ENCODE peak calls at places on chromosomes 5 and 9, in nine cellular contexts. M is WTC11, C is WERI-Rb-1, I is GM03348, H is NCI-H345, N is ELF-1, S is hypothalamus, F is hepatocyte, E is EH. O is an unnamed sample.

GRCh38 chr9:127589955-127590370 is 22.1 kb upstream of the STXBP1 start:
- DNase-seq in M (peak; percentile 74), C (peak; percentile 80), I (peak; percentile 78), H (peak; percentile 69), N (peak; percentile 64), S (peak; percentile 26), F (peak; percentile 88), E (peak; percentile 82), O (peak; percentile 40)

GRCh38 chr9:111759762-111760639 is 34.7 kb downstream of the SHOC1 start:
- DNase-seq in M (peak; percentile 17), C (peak; percentile 65), I (peak; percentile 75), H (peak; percentile 62), N (peak; percentile 36), S (no peak), F (peak; percentile 78), E (peak; percentile 85), O (peak; percentile 56)

GRCh38 chr9:93589688-93590087 is 13.3 kb downstream of the PHF2 start:
- DNase-seq in M (no peak), C (no peak), I (peak; percentile 68), H (no peak), N (no peak), S (no peak), F (peak; percentile 37), E (peak; percentile 67), O (no peak)

GRCh38 chr9:79104951-79105350 is 466.8 kb upstream of the TLE4 start:
- DNase-seq in M (no peak), C (peak; percentile 16), I (no peak), H (no peak), N (no peak), S (no peak), F (no peak), E (no peak), O (no peak)

GRCh38 chr9:109349431-109349846 is 28.6 kb upstream of the EPB41L4B start:
- DNase-seq in M (no peak), C (no peak), I (peak; percentile 83), H (no peak), N (no peak), S (no peak), F (peak; percentile 53), E (peak; percentile 95), O (peak; percentile 16)

GRCh38 chr9:93119953-93120845 is 13.9 kb downstream of the NINJ1 start:
- DNase-seq in M (peak; percentile 42), C (no peak), I (peak; percentile 74), H (no peak), N (no peak), S (no peak), F (peak; percentile 85), E (peak; percentile 95), O (no peak)

GRCh38 chr9:121779381-121780117 is 128.1 kb downstream of the DAB2IP start:
- DNase-seq in M (no peak), C (no peak), I (no peak), H (no peak), N (no peak), S (no peak), F (no peak), E (no peak), O (no peak)

GRCh38 chr9:96126321-96126881 is 175.6 kb downstream of the HSD17B3 start:
- DNase-seq in M (peak; percentile 28), C (no peak), I (no peak), H (no peak), N (no peak), S (no peak), F (peak; percentile 67), E (no peak), O (no peak)

GRCh38 chr5:38540348-38540747 is 16.1 kb downstream of the LIFR start:
- DNase-seq in M (no peak), C (peak; percentile 47), I (no peak), H (peak; percentile 93), N (no peak), S (no peak), F (no peak), E (no peak), O (peak; percentile 77)

O was measured in NCI-H1436.